ENCODE peak calls at places on chromosomes 6 and 20, in seven cellular contexts. One of them, this sample, is unnamed.

GRCh38 chr6:105384004-105384403 is 18.9 kb downstream of the PREP start:
- DNase-seq in cardiac muscle cell: no peak
- DNase-seq in T-helper 2 cell treated with Interferon-gamma antibody and Interleukin-4, amounts not matched to agents 5 μg/mL and 100 μg/mL, for 36 hours: no peak
- DNase-seq in activated T-cell treated with anti-CD3 and anti-CD28 coated beads for 4 hours: no peak
- DNase-seq in BE2C: no peak
- DNase-seq in hepatocyte: no peak
- DNase-seq in esophagus squamous epithelium: no peak
- DNase-seq in this sample: no peak

GRCh38 chr20:8154636-8155035 is 22.6 kb downstream of the PLCB1 start:
- DNase-seq in cardiac muscle cell: no peak
- DNase-seq in T-helper 2 cell treated with Interferon-gamma antibody and Interleukin-4, amounts not matched to agents 5 μg/mL and 100 μg/mL, for 36 hours: no peak
- DNase-seq in activated T-cell treated with anti-CD3 and anti-CD28 coated beads for 4 hours: no peak
- DNase-seq in BE2C: no peak
- DNase-seq in hepatocyte: no peak
- DNase-seq in esophagus squamous epithelium: no peak
- DNase-seq in this sample: no peak

GRCh38 chr6:2942916-2943563 is 28.3 kb downstream of the SERPINB6 start:
- DNase-seq in cardiac muscle cell: peak
- DNase-seq in T-helper 2 cell treated with Interferon-gamma antibody and Interleukin-4, amounts not matched to agents 5 μg/mL and 100 μg/mL, for 36 hours: no peak
- DNase-seq in activated T-cell treated with anti-CD3 and anti-CD28 coated beads for 4 hours: no peak
- DNase-seq in BE2C: no peak
- DNase-seq in hepatocyte: no peak
- DNase-seq in esophagus squamous epithelium: no peak
- DNase-seq in this sample: no peak

GRCh38 chr6:1593958-1594314 is 15.8 kb upstream of the FOXC1 start:
- DNase-seq in cardiac muscle cell: no peak
- DNase-seq in T-helper 2 cell treated with Interferon-gamma antibody and Interleukin-4, amounts not matched to agents 5 μg/mL and 100 μg/mL, for 36 hours: no peak
- DNase-seq in activated T-cell treated with anti-CD3 and anti-CD28 coated beads for 4 hours: no peak
- DNase-seq in BE2C: no peak
- DNase-seq in hepatocyte: no peak
- DNase-seq in esophagus squamous epithelium: no peak
- DNase-seq in this sample: no peak

GRCh38 chr6:16723833-16724232 is 37.4 kb downstream of the ATXN1 start:
- DNase-seq in cardiac muscle cell: peak
- DNase-seq in T-helper 2 cell treated with Interferon-gamma antibody and Interleukin-4, amounts not matched to agents 5 μg/mL and 100 μg/mL, for 36 hours: no peak
- DNase-seq in activated T-cell treated with anti-CD3 and anti-CD28 coated beads for 4 hours: no peak
- DNase-seq in BE2C: no peak
- DNase-seq in hepatocyte: peak
- DNase-seq in esophagus squamous epithelium: no peak
- DNase-seq in this sample: no peak

GRCh38 chr6:157486632-157487031 is 105.6 kb downstream of the ZDHHC14 start:
- DNase-seq in cardiac muscle cell: no peak
- DNase-seq in T-helper 2 cell treated with Interferon-gamma antibody and Interleukin-4, amounts not matched to agents 5 μg/mL and 100 μg/mL, for 36 hours: no peak
- DNase-seq in activated T-cell treated with anti-CD3 and anti-CD28 coated beads for 4 hours: no peak
- DNase-seq in BE2C: no peak
- DNase-seq in hepatocyte: no peak
- DNase-seq in esophagus squamous epithelium: no peak
- DNase-seq in this sample: no peak

GRCh38 chr6:154488276-154488627 is 22.2 kb downstream of the CNKSR3 start:
- DNase-seq in cardiac muscle cell: no peak
- DNase-seq in T-helper 2 cell treated with Interferon-gamma antibody and Interleukin-4, amounts not matched to agents 5 μg/mL and 100 μg/mL, for 36 hours: no peak
- DNase-seq in activated T-cell treated with anti-CD3 and anti-CD28 coated beads for 4 hours: no peak
- DNase-seq in BE2C: no peak
- DNase-seq in hepatocyte: no peak
- DNase-seq in esophagus squamous epithelium: no peak
- DNase-seq in this sample: no peak

GRCh38 chr20:3323398-3323797 is 84.1 kb downstream of the DNAAF9 start:
- DNase-seq in cardiac muscle cell: no peak
- DNase-seq in T-helper 2 cell treated with Interferon-gamma antibody and Interleukin-4, amounts not matched to agents 5 μg/mL and 100 μg/mL, for 36 hours: no peak
- DNase-seq in activated T-cell treated with anti-CD3 and anti-CD28 coated beads for 4 hours: no peak
- DNase-seq in BE2C: no peak
- DNase-seq in hepatocyte: no peak
- DNase-seq in esophagus squamous epithelium: no peak
- DNase-seq in this sample: no peak

GRCh38 chr6:37514377-37514776 is 14.7 kb upstream of the CCDC167 start:
- DNase-seq in cardiac muscle cell: no peak
- DNase-seq in T-helper 2 cell treated with Interferon-gamma antibody and Interleukin-4, amounts not matched to agents 5 μg/mL and 100 μg/mL, for 36 hours: peak
- DNase-seq in activated T-cell treated with anti-CD3 and anti-CD28 coated beads for 4 hours: no peak
- DNase-seq in BE2C: no peak
- DNase-seq in hepatocyte: no peak
- DNase-seq in esophagus squamous epithelium: no peak
- DNase-seq in this sample: no peak

GRCh38 chr20:33894798-33895197 is 83.7 kb downstream of the CHMP4B start:
- DNase-seq in cardiac muscle cell: no peak
- DNase-seq in T-helper 2 cell treated with Interferon-gamma antibody and Interleukin-4, amounts not matched to agents 5 μg/mL and 100 μg/mL, for 36 hours: no peak
- DNase-seq in activated T-cell treated with anti-CD3 and anti-CD28 coated beads for 4 hours: no peak
- DNase-seq in BE2C: no peak
- DNase-seq in hepatocyte: no peak
- DNase-seq in esophagus squamous epithelium: no peak
- DNase-seq in this sample: no peak

GRCh38 chr20:63484651-63485403 is 12.4 kb upstream of the KCNQ2 start:
- DNase-seq in cardiac muscle cell: no peak
- DNase-seq in T-helper 2 cell treated with Interferon-gamma antibody and Interleukin-4, amounts not matched to agents 5 μg/mL and 100 μg/mL, for 36 hours: no peak
- DNase-seq in activated T-cell treated with anti-CD3 and anti-CD28 coated beads for 4 hours: no peak
- DNase-seq in BE2C: peak
- DNase-seq in hepatocyte: no peak
- DNase-seq in esophagus squamous epithelium: no peak
- DNase-seq in this sample: no peak

GRCh38 chr6:9745966-9746365 is 668.9 kb downstream of the TFAP2A start:
- DNase-seq in cardiac muscle cell: no peak
- DNase-seq in T-helper 2 cell treated with Interferon-gamma antibody and Interleukin-4, amounts not matched to agents 5 μg/mL and 100 μg/mL, for 36 hours: no peak
- DNase-seq in activated T-cell treated with anti-CD3 and anti-CD28 coated beads for 4 hours: no peak
- DNase-seq in BE2C: no peak
- DNase-seq in hepatocyte: no peak
- DNase-seq in esophagus squamous epithelium: no peak
- DNase-seq in this sample: no peak

GRCh38 chr6:44058617-44059358 is 68.5 kb downstream of the MRPL14 start:
- DNase-seq in cardiac muscle cell: no peak
- DNase-seq in T-helper 2 cell treated with Interferon-gamma antibody and Interleukin-4, amounts not matched to agents 5 μg/mL and 100 μg/mL, for 36 hours: peak
- DNase-seq in activated T-cell treated with anti-CD3 and anti-CD28 coated beads for 4 hours: no peak
- DNase-seq in BE2C: peak
- DNase-seq in hepatocyte: peak
- DNase-seq in esophagus squamous epithelium: no peak
- DNase-seq in this sample: peak